ENCODE peak calls at places on chromosome 6, in six cellular contexts. One of them, this sample, is unnamed.

GRCh38 chr6:107666084-107666981 is 157.8 kb downstream of the SCML4 start:
- DNase-seq in activated CD4-positive, alpha-beta T cell treated with anti-CD3 and anti-CD28 coated beads, Interleukin-2, amount 50 U/mL, for 48 hours: no peak
- DNase-seq in activated naive CD4-positive, alpha-beta T cell treated with Interleukin-2 at 50 U/mL for 16 hours: no peak
- DNase-seq in heart left ventricle: no peak
- DNase-seq in CD8-positive, alpha-beta T cell: no peak
- DNase-seq in RPMI7951: peak
- DNase-seq in this sample: no peak

GRCh38 chr6:112163295-112164257 is 76.2 kb downstream of the FAM229B start:
- DNase-seq in heart left ventricle: peak
- DNase-seq in activated naive CD4-positive, alpha-beta T cell treated with Interleukin-2 at 50 U/mL for 16 hours: peak
- DNase-seq in RPMI7951: peak
- DNase-seq in activated CD4-positive, alpha-beta T cell treated with anti-CD3 and anti-CD28 coated beads, Interleukin-2, amount 50 U/mL, for 48 hours: peak
- DNase-seq in CD8-positive, alpha-beta T cell: peak
- DNase-seq in this sample: peak

GRCh38 chr6:168367285-168367720 is 47.7 kb upstream of the DACT2 start:
- DNase-seq in activated naive CD4-positive, alpha-beta T cell treated with Interleukin-2 at 50 U/mL for 16 hours: no peak
- DNase-seq in activated CD4-positive, alpha-beta T cell treated with anti-CD3 and anti-CD28 coated beads, Interleukin-2, amount 50 U/mL, for 48 hours: no peak
- DNase-seq in RPMI7951: no peak
- DNase-seq in heart left ventricle: no peak
- DNase-seq in CD8-positive, alpha-beta T cell: no peak
- DNase-seq in this sample: no peak

GRCh38 chr6:166572370-166573261 is 13.9 kb downstream of the RAMACL start:
- DNase-seq in CD8-positive, alpha-beta T cell: no peak
- DNase-seq in heart left ventricle: no peak
- DNase-seq in RPMI7951: no peak
- DNase-seq in activated naive CD4-positive, alpha-beta T cell treated with Interleukin-2 at 50 U/mL for 16 hours: no peak
- DNase-seq in activated CD4-positive, alpha-beta T cell treated with anti-CD3 and anti-CD28 coated beads, Interleukin-2, amount 50 U/mL, for 48 hours: no peak
- DNase-seq in this sample: peak

GRCh38 chr6:43455034-43455747 is at the start of gene DLK2:
- DNase-seq in activated CD4-positive, alpha-beta T cell treated with anti-CD3 and anti-CD28 coated beads, Interleukin-2, amount 50 U/mL, for 48 hours: peak
- DNase-seq in activated naive CD4-positive, alpha-beta T cell treated with Interleukin-2 at 50 U/mL for 16 hours: peak
- DNase-seq in RPMI7951: no peak
- DNase-seq in CD8-positive, alpha-beta T cell: peak
- DNase-seq in heart left ventricle: no peak
- DNase-seq in this sample: peak

GRCh38 chr6:13425971-13426931 is 61.1 kb downstream of the GFOD1 start:
- DNase-seq in heart left ventricle: no peak
- DNase-seq in CD8-positive, alpha-beta T cell: no peak
- DNase-seq in RPMI7951: peak
- DNase-seq in activated CD4-positive, alpha-beta T cell treated with anti-CD3 and anti-CD28 coated beads, Interleukin-2, amount 50 U/mL, for 48 hours: peak
- DNase-seq in activated naive CD4-positive, alpha-beta T cell treated with Interleukin-2 at 50 U/mL for 16 hours: no peak
- DNase-seq in this sample: peak

GRCh38 chr6:137866200-137866913 is 702 bp upstream of the TNFAIP3 start:
- DNase-seq in activated naive CD4-positive, alpha-beta T cell treated with Interleukin-2 at 50 U/mL for 16 hours: no peak
- DNase-seq in CD8-positive, alpha-beta T cell: no peak
- DNase-seq in RPMI7951: peak
- DNase-seq in activated CD4-positive, alpha-beta T cell treated with anti-CD3 and anti-CD28 coated beads, Interleukin-2, amount 50 U/mL, for 48 hours: no peak
- DNase-seq in heart left ventricle: no peak
- DNase-seq in this sample: no peak

GRCh38 chr6:139369568-139370046 is 4.8 kb downstream of the CITED2 start:
- DNase-seq in RPMI7951: peak
- DNase-seq in CD8-positive, alpha-beta T cell: no peak
- DNase-seq in activated naive CD4-positive, alpha-beta T cell treated with Interleukin-2 at 50 U/mL for 16 hours: no peak
- DNase-seq in activated CD4-positive, alpha-beta T cell treated with anti-CD3 and anti-CD28 coated beads, Interleukin-2, amount 50 U/mL, for 48 hours: no peak
- DNase-seq in heart left ventricle: no peak
- DNase-seq in this sample: peak

GRCh38 chr6:152277826-152278247 is 359.3 kb downstream of the SYNE1 start:
- DNase-seq in CD8-positive, alpha-beta T cell: no peak
- DNase-seq in heart left ventricle: no peak
- DNase-seq in activated naive CD4-positive, alpha-beta T cell treated with Interleukin-2 at 50 U/mL for 16 hours: no peak
- DNase-seq in activated CD4-positive, alpha-beta T cell treated with anti-CD3 and anti-CD28 coated beads, Interleukin-2, amount 50 U/mL, for 48 hours: no peak
- DNase-seq in RPMI7951: no peak
- DNase-seq in this sample: no peak

GRCh38 chr6:6622557-6622956 is 34.0 kb downstream of the LY86 start:
- DNase-seq in activated CD4-positive, alpha-beta T cell treated with anti-CD3 and anti-CD28 coated beads, Interleukin-2, amount 50 U/mL, for 48 hours: no peak
- DNase-seq in activated naive CD4-positive, alpha-beta T cell treated with Interleukin-2 at 50 U/mL for 16 hours: no peak
- DNase-seq in heart left ventricle: no peak
- DNase-seq in CD8-positive, alpha-beta T cell: no peak
- DNase-seq in RPMI7951: no peak
- DNase-seq in this sample: no peak

GRCh38 chr6:169185011-169185521 is 68.6 kb downstream of the THBS2 start:
- DNase-seq in RPMI7951: no peak
- DNase-seq in heart left ventricle: no peak
- DNase-seq in CD8-positive, alpha-beta T cell: no peak
- DNase-seq in activated CD4-positive, alpha-beta T cell treated with anti-CD3 and anti-CD28 coated beads, Interleukin-2, amount 50 U/mL, for 48 hours: no peak
- DNase-seq in activated naive CD4-positive, alpha-beta T cell treated with Interleukin-2 at 50 U/mL for 16 hours: no peak
- DNase-seq in this sample: no peak

GRCh38 chr6:11766589-11767450 is 11.8 kb downstream of the ADTRP start:
- DNase-seq in activated CD4-positive, alpha-beta T cell treated with anti-CD3 and anti-CD28 coated beads, Interleukin-2, amount 50 U/mL, for 48 hours: no peak
- DNase-seq in CD8-positive, alpha-beta T cell: no peak
- DNase-seq in RPMI7951: peak
- DNase-seq in activated naive CD4-positive, alpha-beta T cell treated with Interleukin-2 at 50 U/mL for 16 hours: no peak
- DNase-seq in heart left ventricle: no peak
- DNase-seq in this sample: peak

GRCh38 chr6:117167520-117168271 is 97.7 kb upstream of the VGLL2 start:
- DNase-seq in RPMI7951: peak
- DNase-seq in activated CD4-positive, alpha-beta T cell treated with anti-CD3 and anti-CD28 coated beads, Interleukin-2, amount 50 U/mL, for 48 hours: no peak
- DNase-seq in activated naive CD4-positive, alpha-beta T cell treated with Interleukin-2 at 50 U/mL for 16 hours: no peak
- DNase-seq in heart left ventricle: no peak
- DNase-seq in CD8-positive, alpha-beta T cell: no peak
- DNase-seq in this sample: peak

GRCh38 chr6:43608310-43608763 is 20.7 kb downstream of the GTPBP2 start:
- DNase-seq in activated naive CD4-positive, alpha-beta T cell treated with Interleukin-2 at 50 U/mL for 16 hours: peak
- DNase-seq in heart left ventricle: no peak
- DNase-seq in activated CD4-positive, alpha-beta T cell treated with anti-CD3 and anti-CD28 coated beads, Interleukin-2, amount 50 U/mL, for 48 hours: peak
- DNase-seq in RPMI7951: peak
- DNase-seq in CD8-positive, alpha-beta T cell: peak
- DNase-seq in this sample: peak

GRCh38 chr6:12572884-12573824 is 143.4 kb upstream of the PHACTR1 start:
- DNase-seq in activated CD4-positive, alpha-beta T cell treated with anti-CD3 and anti-CD28 coated beads, Interleukin-2, amount 50 U/mL, for 48 hours: no peak
- DNase-seq in RPMI7951: peak
- DNase-seq in activated naive CD4-positive, alpha-beta T cell treated with Interleukin-2 at 50 U/mL for 16 hours: no peak
- DNase-seq in heart left ventricle: no peak
- DNase-seq in CD8-positive, alpha-beta T cell: no peak
- DNase-seq in this sample: peak

GRCh38 chr6:155248021-155249001 is 15.5 kb upstream of the CLDN20 start:
- DNase-seq in heart left ventricle: peak
- DNase-seq in activated naive CD4-positive, alpha-beta T cell treated with Interleukin-2 at 50 U/mL for 16 hours: peak
- DNase-seq in CD8-positive, alpha-beta T cell: no peak
- DNase-seq in RPMI7951: peak
- DNase-seq in activated CD4-positive, alpha-beta T cell treated with anti-CD3 and anti-CD28 coated beads, Interleukin-2, amount 50 U/mL, for 48 hours: peak
- DNase-seq in this sample: peak

GRCh38 chr6:108114861-108115597 is 40.5 kb upstream of the OSTM1 start:
- DNase-seq in heart left ventricle: peak
- DNase-seq in RPMI7951: peak
- DNase-seq in activated naive CD4-positive, alpha-beta T cell treated with Interleukin-2 at 50 U/mL for 16 hours: peak
- DNase-seq in activated CD4-positive, alpha-beta T cell treated with anti-CD3 and anti-CD28 coated beads, Interleukin-2, amount 50 U/mL, for 48 hours: peak
- DNase-seq in CD8-positive, alpha-beta T cell: no peak
- DNase-seq in this sample: peak

GRCh38 chr6:40721252-40721936 is 134.2 kb upstream of the LRFN2 start:
- DNase-seq in activated naive CD4-positive, alpha-beta T cell treated with Interleukin-2 at 50 U/mL for 16 hours: no peak
- DNase-seq in activated CD4-positive, alpha-beta T cell treated with anti-CD3 and anti-CD28 coated beads, Interleukin-2, amount 50 U/mL, for 48 hours: no peak
- DNase-seq in RPMI7951: no peak
- DNase-seq in heart left ventricle: no peak
- DNase-seq in CD8-positive, alpha-beta T cell: no peak
- DNase-seq in this sample: no peak

GRCh38 chr6:39225946-39226437 is 3.3 kb downstream of the KCNK5 start:
- DNase-seq in CD8-positive, alpha-beta T cell: peak
- DNase-seq in heart left ventricle: no peak
- DNase-seq in activated CD4-positive, alpha-beta T cell treated with anti-CD3 and anti-CD28 coated beads, Interleukin-2, amount 50 U/mL, for 48 hours: peak
- DNase-seq in activated naive CD4-positive, alpha-beta T cell treated with Interleukin-2 at 50 U/mL for 16 hours: peak
- DNase-seq in RPMI7951: no peak
- DNase-seq in this sample: no peak

GRCh38 chr6:32627831-32628230 is 9.4 kb upstream of the HLA-DQA1 start:
- DNase-seq in heart left ventricle: peak
- DNase-seq in activated naive CD4-positive, alpha-beta T cell treated with Interleukin-2 at 50 U/mL for 16 hours: peak
- DNase-seq in RPMI7951: no peak
- DNase-seq in activated CD4-positive, alpha-beta T cell treated with anti-CD3 and anti-CD28 coated beads, Interleukin-2, amount 50 U/mL, for 48 hours: peak
- DNase-seq in CD8-positive, alpha-beta T cell: no peak
- DNase-seq in this sample: no peak

GRCh38 chr6:151822252-151823111 is 15.0 kb downstream of the ESR1 start:
- DNase-seq in RPMI7951: no peak
- DNase-seq in activated CD4-positive, alpha-beta T cell treated with anti-CD3 and anti-CD28 coated beads, Interleukin-2, amount 50 U/mL, for 48 hours: no peak
- DNase-seq in activated naive CD4-positive, alpha-beta T cell treated with Interleukin-2 at 50 U/mL for 16 hours: no peak
- DNase-seq in CD8-positive, alpha-beta T cell: no peak
- DNase-seq in heart left ventricle: no peak
- DNase-seq in this sample: no peak

GRCh38 chr6:63554782-63555181 is 17.5 kb upstream of the LOC128125822 start:
- DNase-seq in RPMI7951: no peak
- DNase-seq in activated CD4-positive, alpha-beta T cell treated with anti-CD3 and anti-CD28 coated beads, Interleukin-2, amount 50 U/mL, for 48 hours: no peak
- DNase-seq in CD8-positive, alpha-beta T cell: no peak
- DNase-seq in activated naive CD4-positive, alpha-beta T cell treated with Interleukin-2 at 50 U/mL for 16 hours: no peak
- DNase-seq in heart left ventricle: no peak
- DNase-seq in this sample: no peak

GRCh38 chr6:1871936-1872335 is 262.2 kb downstream of the FOXC1 start:
- DNase-seq in heart left ventricle: no peak
- DNase-seq in activated naive CD4-positive, alpha-beta T cell treated with Interleukin-2 at 50 U/mL for 16 hours: no peak
- DNase-seq in CD8-positive, alpha-beta T cell: no peak
- DNase-seq in activated CD4-positive, alpha-beta T cell treated with anti-CD3 and anti-CD28 coated beads, Interleukin-2, amount 50 U/mL, for 48 hours: no peak
- DNase-seq in RPMI7951: no peak
- DNase-seq in this sample: no peak

GRCh38 chr6:21098134-21098533 is 495.4 kb upstream of the SOX4 start:
- DNase-seq in activated CD4-positive, alpha-beta T cell treated with anti-CD3 and anti-CD28 coated beads, Interleukin-2, amount 50 U/mL, for 48 hours: no peak
- DNase-seq in RPMI7951: no peak
- DNase-seq in heart left ventricle: no peak
- DNase-seq in CD8-positive, alpha-beta T cell: no peak
- DNase-seq in activated naive CD4-positive, alpha-beta T cell treated with Interleukin-2 at 50 U/mL for 16 hours: no peak
- DNase-seq in this sample: no peak

GRCh38 chr6:24858154-24858801 is 59.6 kb upstream of the ARMH2 start:
- DNase-seq in activated CD4-positive, alpha-beta T cell treated with anti-CD3 and anti-CD28 coated beads, Interleukin-2, amount 50 U/mL, for 48 hours: no peak
- DNase-seq in heart left ventricle: no peak
- DNase-seq in CD8-positive, alpha-beta T cell: no peak
- DNase-seq in activated naive CD4-positive, alpha-beta T cell treated with Interleukin-2 at 50 U/mL for 16 hours: peak
- DNase-seq in RPMI7951: peak
- DNase-seq in this sample: peak

GRCh38 chr6:44128020-44128917 is 915 bp downstream of the TMEM63B start:
- DNase-seq in heart left ventricle: peak
- DNase-seq in CD8-positive, alpha-beta T cell: no peak
- DNase-seq in activated naive CD4-positive, alpha-beta T cell treated with Interleukin-2 at 50 U/mL for 16 hours: peak
- DNase-seq in RPMI7951: peak
- DNase-seq in activated CD4-positive, alpha-beta T cell treated with anti-CD3 and anti-CD28 coated beads, Interleukin-2, amount 50 U/mL, for 48 hours: peak
- DNase-seq in this sample: peak

GRCh38 chr6:20751293-20751946 is 217.2 kb downstream of the CDKAL1 start:
- DNase-seq in heart left ventricle: no peak
- DNase-seq in activated naive CD4-positive, alpha-beta T cell treated with Interleukin-2 at 50 U/mL for 16 hours: no peak
- DNase-seq in CD8-positive, alpha-beta T cell: no peak
- DNase-seq in RPMI7951: peak
- DNase-seq in activated CD4-positive, alpha-beta T cell treated with anti-CD3 and anti-CD28 coated beads, Interleukin-2, amount 50 U/mL, for 48 hours: no peak
- DNase-seq in this sample: peak

GRCh38 chr6:69383627-69384026 is 413.2 kb downstream of the LMBRD1 start:
- DNase-seq in activated CD4-positive, alpha-beta T cell treated with anti-CD3 and anti-CD28 coated beads, Interleukin-2, amount 50 U/mL, for 48 hours: no peak
- DNase-seq in CD8-positive, alpha-beta T cell: no peak
- DNase-seq in RPMI7951: no peak
- DNase-seq in heart left ventricle: no peak
- DNase-seq in activated naive CD4-positive, alpha-beta T cell treated with Interleukin-2 at 50 U/mL for 16 hours: no peak
- DNase-seq in this sample: no peak

GRCh38 chr6:41191569-41191968 is 9.4 kb downstream of the TREML2 start:
- DNase-seq in RPMI7951: no peak
- DNase-seq in activated CD4-positive, alpha-beta T cell treated with anti-CD3 and anti-CD28 coated beads, Interleukin-2, amount 50 U/mL, for 48 hours: peak
- DNase-seq in heart left ventricle: no peak
- DNase-seq in CD8-positive, alpha-beta T cell: no peak
- DNase-seq in activated naive CD4-positive, alpha-beta T cell treated with Interleukin-2 at 50 U/mL for 16 hours: peak
- DNase-seq in this sample: peak

GRCh38 chr6:53066059-53066406 is 829 bp downstream of the FBXO9 start:
- DNase-seq in activated naive CD4-positive, alpha-beta T cell treated with Interleukin-2 at 50 U/mL for 16 hours: peak
- DNase-seq in CD8-positive, alpha-beta T cell: no peak
- DNase-seq in activated CD4-positive, alpha-beta T cell treated with anti-CD3 and anti-CD28 coated beads, Interleukin-2, amount 50 U/mL, for 48 hours: peak
- DNase-seq in RPMI7951: peak
- DNase-seq in heart left ventricle: peak
- DNase-seq in this sample: peak

GRCh38 chr6:136893187-136893586 is 28.9 kb upstream of the SLC35D3 start:
- DNase-seq in CD8-positive, alpha-beta T cell: no peak
- DNase-seq in heart left ventricle: no peak
- DNase-seq in activated CD4-positive, alpha-beta T cell treated with anti-CD3 and anti-CD28 coated beads, Interleukin-2, amount 50 U/mL, for 48 hours: no peak
- DNase-seq in RPMI7951: no peak
- DNase-seq in activated naive CD4-positive, alpha-beta T cell treated with Interleukin-2 at 50 U/mL for 16 hours: no peak
- DNase-seq in this sample: no peak

GRCh38 chr6:90811596-90812226 is 224.8 kb upstream of the MAP3K7 start:
- DNase-seq in activated naive CD4-positive, alpha-beta T cell treated with Interleukin-2 at 50 U/mL for 16 hours: no peak
- DNase-seq in RPMI7951: no peak
- DNase-seq in heart left ventricle: no peak
- DNase-seq in CD8-positive, alpha-beta T cell: no peak
- DNase-seq in activated CD4-positive, alpha-beta T cell treated with anti-CD3 and anti-CD28 coated beads, Interleukin-2, amount 50 U/mL, for 48 hours: no peak
- DNase-seq in this sample: no peak

GRCh38 chr6:73823046-73823735 is 127.2 kb downstream of the CD109 start:
- DNase-seq in heart left ventricle: peak
- DNase-seq in activated naive CD4-positive, alpha-beta T cell treated with Interleukin-2 at 50 U/mL for 16 hours: no peak
- DNase-seq in CD8-positive, alpha-beta T cell: no peak
- DNase-seq in activated CD4-positive, alpha-beta T cell treated with anti-CD3 and anti-CD28 coated beads, Interleukin-2, amount 50 U/mL, for 48 hours: no peak
- DNase-seq in RPMI7951: no peak
- DNase-seq in this sample: no peak

This sample was measured in EL.